ENCODE peak calls at places on chromosome 2, in five cellular contexts. L is left kidney, T is mesothelial cell of epicardium, U is Caki2, B is transverse colon. K is an unnamed sample.

GRCh38 chr2:195559431-195559914 is 97.6 kb upstream of the SLC39A10 start:
- DNase-seq in L (peak), T (no peak), U (no peak), B (peak), K (peak)

GRCh38 chr2:200747668-200748618 is 63.8 kb upstream of the BZW1 start:
- DNase-seq in L (peak), T (no peak), U (no peak), B (no peak), K (no peak)

GRCh38 chr2:107992069-107992468 is 5.7 kb downstream of the SLC5A7 start:
- DNase-seq in L (no peak), T (no peak), U (no peak), B (no peak), K (no peak)

GRCh38 chr2:217955881-217956493 is 46.8 kb downstream of the TNS1 start:
- DNase-seq in L (no peak), T (no peak), U (no peak), B (no peak), K (no peak)

GRCh38 chr2:30628341-30628740 is 178.9 kb downstream of the CAPN13 start:
- DNase-seq in L (peak), T (no peak), U (peak), B (no peak), K (no peak)

GRCh38 chr2:232022733-232023132 is 61.2 kb downstream of the DIS3L2 start:
- DNase-seq in L (no peak), T (no peak), U (no peak), B (no peak), K (no peak)

GRCh38 chr2:62038980-62039771 is 133.7 kb downstream of the COMMD1 start:
- DNase-seq in L (no peak), T (no peak), U (no peak), B (no peak), K (no peak)

GRCh38 chr2:134218928-134219707 is 34.8 kb upstream of the MGAT5 start:
- DNase-seq in L (no peak), T (no peak), U (peak), B (peak), K (no peak)

GRCh38 chr2:177253704-177254103 is 10.8 kb downstream of the NFE2L2 start:
- DNase-seq in L (no peak), T (no peak), U (no peak), B (no peak), K (no peak)

GRCh38 chr2:238848566-238848940 is 668 bp downstream of the TWIST2 start:
- DNase-seq in L (no peak), T (no peak), U (no peak), B (no peak), K (peak)

K was measured in GM23338.